ENCODE peak calls at places on chromosomes 7 and 10, in six cellular contexts. Y is right cardiac atrium, K is neural progenitor cell, X is fibroblast of lung, N is suprapubic skin, C is HCT116. S is an unnamed sample.

GRCh38 chr10:103833731-103834365 is 21.5 kb downstream of the SH3PXD2A start:
- DNase-seq in Y (peak; percentile 86), K (no peak), X (peak; percentile 50), N (no peak), C (no peak), S (peak; percentile 59)

GRCh38 chr10:30725661-30726060 is 96.1 kb upstream of the LYZL2 start:
- DNase-seq in Y (no peak), K (no peak), X (no peak), N (peak; percentile 45), C (no peak), S (no peak)

GRCh38 chr7:143360788-143361551 is 1.5 kb downstream of the FAM131B start:
- DNase-seq in Y (no peak), K (peak; percentile 51), X (no peak), N (no peak), C (no peak), S (no peak)

GRCh38 chr10:104334965-104335650 is 3.2 kb downstream of the ITPRIP start:
- DNase-seq in Y (peak; percentile 32), K (no peak), X (no peak), N (peak; percentile 58), C (no peak), S (peak; percentile 75)

GRCh38 chr7:70406419-70407189 is 725.3 kb upstream of the GALNT17 start:
- DNase-seq in Y (no peak), K (no peak), X (no peak), N (no peak), C (no peak), S (no peak)

GRCh38 chr7:151740180-151740845 is 136.6 kb downstream of the PRKAG2 start:
- DNase-seq in Y (no peak), K (peak; percentile 76), X (no peak), N (no peak), C (no peak), S (no peak)

GRCh38 chr7:142513221-142513955 is 235.9 kb upstream of the PRSS1 start:
- DNase-seq in Y (no peak), K (no peak), X (no peak), N (no peak), C (no peak), S (no peak)

GRCh38 chr7:36021367-36021766 is 131.7 kb upstream of the EEPD1 start:
- DNase-seq in Y (peak; percentile 52), K (peak; percentile 49), X (peak; percentile 43), N (no peak), C (peak; percentile 10), S (no peak)

GRCh38 chr10:87775766-87776165 is 42.3 kb downstream of the ATAD1 start:
- DNase-seq in Y (no peak), K (no peak), X (peak; percentile 26), N (no peak), C (no peak), S (no peak)

GRCh38 chr10:33099748-33100147 is 141.7 kb upstream of the ITGB1 start:
- DNase-seq in Y (no peak), K (no peak), X (no peak), N (no peak), C (no peak), S (no peak)

GRCh38 chr10:102504179-102504975 is 605 bp downstream of the SUFU start:
- DNase-seq in Y (peak; percentile 78), K (peak; percentile 86), X (peak; percentile 32), N (no peak), C (no peak), S (peak; percentile 89)

GRCh38 chr7:123624527-123625183 is 23.0 kb downstream of the ASB15 start:
- DNase-seq in Y (peak; percentile 70), K (peak; percentile 64), X (no peak), N (no peak), C (no peak), S (peak; percentile 83)

GRCh38 chr7:45638916-45639315 is 64.7 kb downstream of the ADCY1 start:
- DNase-seq in Y (no peak), K (no peak), X (no peak), N (no peak), C (no peak), S (no peak)

GRCh38 chr7:12491526-12491925 is 79.0 kb upstream of the SCIN start:
- DNase-seq in Y (no peak), K (no peak), X (no peak), N (no peak), C (no peak), S (no peak)

GRCh38 chr10:33153968-33154327 is 180.5 kb downstream of the NRP1 start:
- DNase-seq in Y (no peak), K (no peak), X (no peak), N (no peak), C (no peak), S (no peak)

GRCh38 chr7:98655611-98656010 is 38.5 kb downstream of the NPTX2 start:
- DNase-seq in Y (no peak), K (no peak), X (no peak), N (no peak), C (no peak), S (peak; percentile 18)

GRCh38 chr7:129091484-129092002 is 36.6 kb upstream of the TNPO3 start:
- DNase-seq in Y (peak; percentile 91), K (peak; percentile 90), X (peak; percentile 58), N (peak; percentile 89), C (peak; percentile 54), S (peak; percentile 95)

GRCh38 chr7:87339373-87339897 is 6.0 kb upstream of the CROT start:
- DNase-seq in Y (no peak), K (no peak), X (no peak), N (no peak), C (no peak), S (no peak)

GRCh38 chr7:94696981-94697670 is 41.2 kb upstream of the SGCE start:
- DNase-seq in Y (peak; percentile 52), K (no peak), X (peak; percentile 98), N (no peak), C (peak; percentile 61), S (no peak)

GRCh38 chr10:17023386-17024298 is 106.0 kb downstream of the CUBN start:
- DNase-seq in Y (peak; percentile 65), K (peak; percentile 54), X (peak; percentile 97), N (no peak), C (peak; percentile 82), S (no peak)

GRCh38 chr10:2981361-2981801 is 86.0 kb upstream of the PFKP start:
- DNase-seq in Y (no peak), K (no peak), X (no peak), N (no peak), C (no peak), S (no peak)

GRCh38 chr7:79050592-79050991 is 402.9 kb downstream of the MAGI2 start:
- DNase-seq in Y (no peak), K (no peak), X (peak; percentile 62), N (no peak), C (no peak), S (no peak)

GRCh38 chr7:100817097-100817496 is 10.2 kb downstream of the EPHB4 start:
- DNase-seq in Y (no peak), K (no peak), X (no peak), N (no peak), C (no peak), S (no peak)

GRCh38 chr7:134787064-134787463 is 7.6 kb downstream of the CALD1 start:
- DNase-seq in Y (no peak), K (no peak), X (no peak), N (no peak), C (no peak), S (no peak)

GRCh38 chr10:5645375-5645774 is 21.0 kb downstream of the ASB13 start:
- DNase-seq in Y (peak; percentile 80), K (no peak), X (no peak), N (no peak), C (no peak), S (peak; percentile 83)

GRCh38 chr7:46363688-46364087 is 442.6 kb upstream of the IGFBP3 start:
- DNase-seq in Y (no peak), K (peak; percentile 32), X (no peak), N (no peak), C (no peak), S (no peak)

GRCh38 chr7:110941385-110941784 is 149.5 kb upstream of the LRRN3 start:
- DNase-seq in Y (no peak), K (no peak), X (no peak), N (no peak), C (no peak), S (no peak)

GRCh38 chr10:72250666-72251065 is 23.1 kb upstream of the DDIT4 start:
- DNase-seq in Y (peak; percentile 89), K (no peak), X (peak; percentile 86), N (no peak), C (no peak), S (peak; percentile 63)

GRCh38 chr10:72248477-72249151 is 25.1 kb upstream of the DDIT4 start:
- DNase-seq in Y (peak; percentile 95), K (no peak), X (peak; percentile 84), N (peak; percentile 91), C (no peak), S (peak; percentile 96)

GRCh38 chr10:72253002-72253401 is 20.7 kb upstream of the DDIT4 start:
- DNase-seq in Y (no peak), K (no peak), X (no peak), N (no peak), C (no peak), S (no peak)

GRCh38 chr10:72254891-72255568 is 18.7 kb upstream of the DDIT4 start:
- DNase-seq in Y (peak; percentile 98), K (peak; percentile 80), X (peak; percentile 95), N (peak; percentile 95), C (no peak), S (peak; percentile 92)

GRCh38 chr10:72251635-72252034 is 22.1 kb upstream of the DDIT4 start:
- DNase-seq in Y (no peak), K (no peak), X (no peak), N (no peak), C (no peak), S (no peak)
- H3K27ac ChIP-seq in Y (peak overlapping the region; percentile 20), K (no peak overlapping the region), X (no peak overlapping the region), N (peak overlapping the region; percentile 95), C (no peak overlapping the region), S (no peak overlapping the region)

GRCh38 chr10:7895699-7896090 is 77.4 kb downstream of the TAF3 start:
- DNase-seq in Y (no peak), K (no peak), X (no peak), N (no peak), C (no peak), S (no peak)

GRCh38 chr10:7901261-7901660 is 83.0 kb downstream of the TAF3 start:
- DNase-seq in Y (no peak), K (no peak), X (no peak), N (no peak), C (no peak), S (no peak)

GRCh38 chr10:7892146-7892545 is 73.8 kb downstream of the TAF3 start:
- DNase-seq in Y (no peak), K (no peak), X (peak; percentile 15), N (no peak), C (no peak), S (no peak)

GRCh38 chr10:7891634-7892033 is 73.3 kb downstream of the TAF3 start:
- DNase-seq in Y (no peak), K (no peak), X (peak; percentile 14), N (no peak), C (no peak), S (no peak)

GRCh38 chr10:7896297-7896696 is 78.0 kb downstream of the TAF3 start:
- DNase-seq in Y (no peak), K (no peak), X (no peak), N (no peak), C (no peak), S (no peak)
- H3K27ac ChIP-seq in Y (no peak overlapping the region), K (no peak overlapping the region), X (no peak overlapping the region), N (no peak overlapping the region), C (no peak overlapping the region), S (no peak overlapping the region)

GRCh38 chr7:84162584-84162983 is 32.0 kb downstream of the SEMA3A start:
- DNase-seq in Y (no peak), K (no peak), X (no peak), N (no peak), C (no peak), S (no peak)
- H3K27ac ChIP-seq in Y (no peak overlapping the region), K (peak overlapping the region; percentile 75), X (no peak overlapping the region), N (no peak overlapping the region), C (no peak overlapping the region), S (no peak overlapping the region)

GRCh38 chr7:34133983-34134782 is 228.8 kb downstream of the BMPER start:
- DNase-seq in Y (peak; percentile 86), K (peak; percentile 86), X (peak; percentile 81), N (no peak), C (peak; percentile 36), S (no peak)
- H3K27ac ChIP-seq in Y (no peak overlapping the region), K (no peak overlapping the region), X (peak overlapping the region; percentile 44), N (no peak overlapping the region), C (no peak overlapping the region), S (no peak overlapping the region)

S was measured in spleen.